ENCODE peak calls at places on chromosomes 2 and 18, in five cellular contexts. One of them, this sample, is unnamed.

GRCh38 chr18:8548186-8548585 is 61.1 kb upstream of the RAB12 start:
- DNase-seq in astrocyte of the spinal cord: peak; percentile 86
- DNase-seq in spleen: no peak
- DNase-seq in AG10803: peak; percentile 58
- DNase-seq in mammary epithelial cell: peak; percentile 90
- DNase-seq in this sample: no peak

GRCh38 chr18:76721207-76721996 is 101.0 kb upstream of the ZNF236 start:
- DNase-seq in astrocyte of the spinal cord: no peak
- DNase-seq in spleen: no peak
- DNase-seq in AG10803: no peak
- DNase-seq in mammary epithelial cell: no peak
- DNase-seq in this sample: no peak

GRCh38 chr2:148999451-148999891 is 39.0 kb upstream of the LYPD6B start:
- DNase-seq in astrocyte of the spinal cord: no peak
- DNase-seq in spleen: no peak
- DNase-seq in AG10803: no peak
- DNase-seq in mammary epithelial cell: no peak
- DNase-seq in this sample: no peak

GRCh38 chr2:55883339-55883738 is 40.2 kb downstream of the EFEMP1 start:
- DNase-seq in astrocyte of the spinal cord: no peak
- DNase-seq in spleen: no peak
- DNase-seq in AG10803: no peak
- DNase-seq in mammary epithelial cell: no peak
- DNase-seq in this sample: peak; percentile 13

GRCh38 chr18:79789901-79790885 is 7.5 kb upstream of the KCNG2 start:
- DNase-seq in astrocyte of the spinal cord: no peak
- DNase-seq in spleen: peak; percentile 78
- DNase-seq in AG10803: no peak
- DNase-seq in mammary epithelial cell: no peak
- DNase-seq in this sample: no peak

GRCh38 chr2:239065537-239065936 is 217.7 kb downstream of the TWIST2 start:
- DNase-seq in astrocyte of the spinal cord: no peak
- DNase-seq in spleen: peak; percentile 77
- DNase-seq in AG10803: no peak
- DNase-seq in mammary epithelial cell: no peak
- DNase-seq in this sample: no peak

GRCh38 chr2:223921204-223921603 is 23.9 kb downstream of the WDFY1 start:
- DNase-seq in astrocyte of the spinal cord: no peak
- DNase-seq in spleen: no peak
- DNase-seq in AG10803: no peak
- DNase-seq in mammary epithelial cell: no peak
- DNase-seq in this sample: no peak

GRCh38 chr18:12630136-12630535 is 27.8 kb downstream of the SPIRE1 start:
- DNase-seq in astrocyte of the spinal cord: peak; percentile 45
- DNase-seq in spleen: no peak
- DNase-seq in AG10803: peak; percentile 28
- DNase-seq in mammary epithelial cell: peak; percentile 10
- DNase-seq in this sample: peak; percentile 31

GRCh38 chr2:197161738-197162137 is 148.8 kb downstream of the ANKRD44 start:
- DNase-seq in astrocyte of the spinal cord: no peak
- DNase-seq in spleen: no peak
- DNase-seq in AG10803: no peak
- DNase-seq in mammary epithelial cell: no peak
- DNase-seq in this sample: no peak

GRCh38 chr2:59690849-59691248 is 862.6 kb downstream of the BCL11A start:
- DNase-seq in astrocyte of the spinal cord: no peak
- DNase-seq in spleen: no peak
- DNase-seq in AG10803: no peak
- DNase-seq in mammary epithelial cell: no peak
- DNase-seq in this sample: no peak

GRCh38 chr2:229235136-229235914 is 35.8 kb downstream of the PID1 start:
- DNase-seq in astrocyte of the spinal cord: peak; percentile 42
- DNase-seq in spleen: no peak
- DNase-seq in AG10803: peak; percentile 20
- DNase-seq in mammary epithelial cell: peak; percentile 26
- DNase-seq in this sample: peak; percentile 16

GRCh38 chr2:179898873-179899272 is 37.5 kb upstream of the ZNF385B start:
- DNase-seq in astrocyte of the spinal cord: peak; percentile 28
- DNase-seq in spleen: no peak
- DNase-seq in AG10803: peak; percentile 19
- DNase-seq in mammary epithelial cell: peak; percentile 26
- DNase-seq in this sample: peak; percentile 24

DNA sequence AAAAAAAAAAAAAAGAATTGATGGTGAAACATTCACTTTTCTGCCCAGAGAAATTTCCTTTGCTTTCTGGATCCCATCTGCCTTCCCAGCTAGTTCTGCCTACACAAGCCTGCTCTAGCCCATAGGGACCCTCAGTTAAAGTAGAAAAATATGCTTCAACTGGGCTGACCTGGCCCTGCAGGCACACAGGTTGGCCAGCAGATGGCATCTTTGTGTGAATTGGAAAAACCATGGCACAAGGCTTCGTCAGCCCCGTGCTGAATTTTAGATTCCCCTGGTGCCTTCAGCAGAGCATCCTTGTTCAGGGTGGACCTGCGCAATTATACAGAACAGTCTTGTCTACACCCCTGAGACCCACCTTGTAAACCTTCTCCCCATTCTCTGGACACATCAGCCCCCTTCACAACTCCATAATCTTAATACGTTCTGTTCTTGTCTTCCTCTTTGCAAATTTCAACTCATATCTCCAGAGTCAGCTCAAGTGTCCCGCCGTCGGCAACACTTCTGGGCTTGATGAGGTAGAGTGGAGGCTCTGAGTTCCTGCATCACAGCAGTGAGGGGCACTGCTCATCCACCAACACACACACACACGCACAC is 114.5 kb downstream of the INSIG2 start:
- DNase-seq in astrocyte of the spinal cord: peak; percentile 48
- DNase-seq in spleen: no peak
- DNase-seq in AG10803: peak; percentile 47
- DNase-seq in mammary epithelial cell: peak; percentile 22
- DNase-seq in this sample: peak; percentile 39
- TF ChIP-seq CTCF in astrocyte of the spinal cord: peak; percentile 92
- TF ChIP-seq CTCF in spleen: peak; percentile 54
- TF ChIP-seq CTCF in AG10803: peak; percentile 98
- TF ChIP-seq CTCF in mammary epithelial cell: peak; percentile 92
- TF ChIP-seq CTCF in this sample: peak; percentile 87

DNA sequence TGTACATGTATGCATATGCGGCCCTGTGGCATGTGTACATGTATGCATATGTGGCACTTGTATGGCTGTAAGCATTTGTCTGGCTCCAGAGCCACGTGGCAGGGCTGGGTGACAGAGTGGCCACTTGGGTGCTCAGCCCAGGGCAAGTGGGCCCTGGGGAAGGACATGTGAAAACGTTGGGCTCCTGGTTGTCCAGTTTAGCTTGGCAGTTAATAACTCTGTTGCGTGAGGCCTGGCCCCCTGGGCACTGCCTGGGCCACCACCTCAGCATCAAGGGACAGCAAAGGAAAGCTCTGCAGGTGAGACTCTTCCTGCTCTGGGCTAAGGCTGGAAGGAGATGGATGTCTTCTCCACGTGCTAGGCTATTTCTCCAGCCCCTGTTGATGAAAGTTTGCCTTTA is 119.9 kb downstream of the CTIF start:
- DNase-seq in astrocyte of the spinal cord: no peak
- DNase-seq in spleen: no peak
- DNase-seq in AG10803: no peak
- DNase-seq in mammary epithelial cell: no peak
- DNase-seq in this sample: no peak
- TF ChIP-seq CTCF in astrocyte of the spinal cord: no peak
- TF ChIP-seq CTCF in spleen: no peak
- TF ChIP-seq CTCF in AG10803: no peak
- TF ChIP-seq CTCF in mammary epithelial cell: no peak
- TF ChIP-seq CTCF in this sample: no peak

DNA sequence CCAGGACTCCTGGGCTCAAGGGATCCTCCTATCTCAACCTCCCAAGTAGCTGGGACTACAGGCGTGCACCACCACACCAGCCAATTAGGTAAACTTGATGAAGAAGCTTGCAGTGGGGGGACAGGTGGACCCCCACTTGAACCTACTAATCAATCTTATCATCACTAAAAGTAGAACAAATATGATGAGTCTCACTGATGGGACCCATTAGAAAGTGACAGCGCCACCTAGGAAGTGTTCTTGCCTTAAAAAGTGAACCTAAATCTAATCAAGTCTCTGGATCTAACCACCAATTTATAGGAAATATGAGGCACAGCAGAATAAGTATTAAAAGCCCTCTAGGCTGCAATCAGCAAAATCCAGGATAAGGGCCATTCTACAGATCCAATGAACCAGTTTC is 79.2 kb downstream of the BIN1 start:
- DNase-seq in astrocyte of the spinal cord: no peak
- DNase-seq in spleen: no peak
- DNase-seq in AG10803: no peak
- DNase-seq in mammary epithelial cell: no peak
- DNase-seq in this sample: no peak
- TF ChIP-seq CTCF in astrocyte of the spinal cord: peak; percentile 13
- TF ChIP-seq CTCF in spleen: no peak
- TF ChIP-seq CTCF in AG10803: no peak
- TF ChIP-seq CTCF in mammary epithelial cell: no peak
- TF ChIP-seq CTCF in this sample: peak; percentile 62

GRCh38 chr2:26560892-26561291 is 80.3 kb downstream of the CIB4 start:
- DNase-seq in astrocyte of the spinal cord: no peak
- DNase-seq in spleen: peak; percentile 18
- DNase-seq in AG10803: no peak
- DNase-seq in mammary epithelial cell: no peak
- DNase-seq in this sample: no peak

GRCh38 chr2:26557244-26557925 is 79.5 kb upstream of the OTOF start:
- DNase-seq in astrocyte of the spinal cord: no peak
- DNase-seq in spleen: peak; percentile 44
- DNase-seq in AG10803: no peak
- DNase-seq in mammary epithelial cell: no peak
- DNase-seq in this sample: no peak

GRCh38 chr2:26559556-26559955 is 81.6 kb downstream of the CIB4 start:
- DNase-seq in astrocyte of the spinal cord: no peak
- DNase-seq in spleen: peak; percentile 30
- DNase-seq in AG10803: no peak
- DNase-seq in mammary epithelial cell: no peak
- DNase-seq in this sample: no peak

GRCh38 chr2:26558271-26559043 is 80.5 kb upstream of the OTOF start:
- DNase-seq in astrocyte of the spinal cord: peak; percentile 3
- DNase-seq in spleen: peak; percentile 62
- DNase-seq in AG10803: peak; percentile 8
- DNase-seq in mammary epithelial cell: no peak
- DNase-seq in this sample: no peak

GRCh38 chr2:26559044-26559405 is 81.1 kb upstream of the OTOF start:
- DNase-seq in astrocyte of the spinal cord: no peak
- DNase-seq in spleen: peak; percentile 43
- DNase-seq in AG10803: no peak
- DNase-seq in mammary epithelial cell: no peak
- DNase-seq in this sample: no peak
- TF ChIP-seq CTCF in astrocyte of the spinal cord: no peak
- TF ChIP-seq CTCF in spleen: no peak
- TF ChIP-seq CTCF in AG10803: no peak
- TF ChIP-seq CTCF in mammary epithelial cell: no peak
- TF ChIP-seq CTCF in this sample: no peak

GRCh38 chr18:36627616-36628015 is 201.2 kb downstream of the TPGS2 start:
- DNase-seq in astrocyte of the spinal cord: no peak
- DNase-seq in spleen: no peak
- DNase-seq in AG10803: peak; percentile 58
- DNase-seq in mammary epithelial cell: no peak
- DNase-seq in this sample: no peak

GRCh38 chr18:36622610-36623009 is 206.2 kb downstream of the TPGS2 start:
- DNase-seq in astrocyte of the spinal cord: no peak
- DNase-seq in spleen: no peak
- DNase-seq in AG10803: no peak
- DNase-seq in mammary epithelial cell: no peak
- DNase-seq in this sample: no peak

GRCh38 chr18:36625386-36625785 is 203.4 kb downstream of the TPGS2 start:
- DNase-seq in astrocyte of the spinal cord: no peak
- DNase-seq in spleen: no peak
- DNase-seq in AG10803: no peak
- DNase-seq in mammary epithelial cell: no peak
- DNase-seq in this sample: no peak

GRCh38 chr18:36623681-36624080 is 205.1 kb downstream of the TPGS2 start:
- DNase-seq in astrocyte of the spinal cord: no peak
- DNase-seq in spleen: no peak
- DNase-seq in AG10803: no peak
- DNase-seq in mammary epithelial cell: no peak
- DNase-seq in this sample: no peak

GRCh38 chr18:36624451-36625167 is 204.2 kb downstream of the TPGS2 start:
- DNase-seq in astrocyte of the spinal cord: no peak
- DNase-seq in spleen: no peak
- DNase-seq in AG10803: no peak
- DNase-seq in mammary epithelial cell: no peak
- DNase-seq in this sample: no peak
- TF ChIP-seq CTCF in astrocyte of the spinal cord: no peak
- TF ChIP-seq CTCF in spleen: no peak
- TF ChIP-seq CTCF in AG10803: no peak
- TF ChIP-seq CTCF in mammary epithelial cell: no peak
- TF ChIP-seq CTCF in this sample: peak; percentile 40

DNA sequence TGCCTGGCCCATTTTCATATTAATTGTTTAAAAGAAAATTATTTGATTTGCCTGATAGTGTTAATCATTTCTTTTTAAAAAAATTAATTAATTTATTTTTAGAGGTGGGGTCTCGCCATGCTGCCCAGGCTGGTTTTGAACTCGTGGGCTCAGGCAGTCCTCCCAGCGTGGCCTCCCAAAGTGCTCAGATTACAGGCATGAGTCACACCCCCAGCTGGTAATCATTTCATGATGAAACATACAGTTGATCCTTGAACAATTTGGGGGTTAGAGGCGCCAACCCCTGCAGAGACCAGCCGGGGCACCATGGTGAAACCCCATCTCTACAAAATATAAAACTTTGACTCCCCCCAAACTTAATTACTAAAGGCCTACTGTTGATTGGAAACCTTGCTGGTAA is 7.9 kb downstream of the GPN1 start:
- DNase-seq in astrocyte of the spinal cord: no peak
- DNase-seq in spleen: no peak
- DNase-seq in AG10803: no peak
- DNase-seq in mammary epithelial cell: peak; percentile 16
- DNase-seq in this sample: no peak
- TF ChIP-seq CTCF in astrocyte of the spinal cord: no peak
- TF ChIP-seq CTCF in spleen: no peak
- TF ChIP-seq CTCF in AG10803: no peak
- TF ChIP-seq CTCF in mammary epithelial cell: no peak
- TF ChIP-seq CTCF in this sample: no peak